ENCODE peak calls at places on chromosomes 4 and X, in eight cellular contexts. One of them, this sample, is unnamed.

GRCh38 chrX:6432211-6432610 is 102.7 kb downstream of the VCX3A start:
- DNase-seq in pancreas: no peak
- DNase-seq in NK-92 treated with Interleukin-12 subunit alpha and Interleukin-12 subunit beta, amount 100 ng/mL, for 24 hours: no peak
- DNase-seq in stimulated activated CD4-positive, alpha-beta T cell treated with anti-CD3 and anti-CD28 coated beads, Interleukin-1b, Interleukin-23, amount 100 ng/mL, for 24 hours: no peak
- DNase-seq in adipocyte: no peak
- DNase-seq in amniotic epithelial cell: no peak
- DNase-seq in T47D: no peak
- DNase-seq in immature natural killer cell: no peak
- DNase-seq in this sample: no peak

GRCh38 chrX:21943460-21944135 is 3.1 kb downstream of the SMS start:
- DNase-seq in NK-92 treated with Interleukin-12 subunit alpha and Interleukin-12 subunit beta, amount 100 ng/mL, for 24 hours: no peak
- DNase-seq in T47D: no peak
- DNase-seq in stimulated activated CD4-positive, alpha-beta T cell treated with anti-CD3 and anti-CD28 coated beads, Interleukin-1b, Interleukin-23, amount 100 ng/mL, for 24 hours: no peak
- DNase-seq in adipocyte: peak
- DNase-seq in pancreas: no peak
- DNase-seq in immature natural killer cell: no peak
- DNase-seq in amniotic epithelial cell: peak
- DNase-seq in this sample: no peak

GRCh38 chr4:121096629-121097028 is 24.3 kb upstream of the NDNF start:
- DNase-seq in adipocyte: peak
- DNase-seq in pancreas: no peak
- DNase-seq in NK-92 treated with Interleukin-12 subunit alpha and Interleukin-12 subunit beta, amount 100 ng/mL, for 24 hours: no peak
- DNase-seq in T47D: no peak
- DNase-seq in stimulated activated CD4-positive, alpha-beta T cell treated with anti-CD3 and anti-CD28 coated beads, Interleukin-1b, Interleukin-23, amount 100 ng/mL, for 24 hours: no peak
- DNase-seq in amniotic epithelial cell: peak
- DNase-seq in immature natural killer cell: no peak
- DNase-seq in this sample: peak

GRCh38 chr4:38177035-38177791 is 217.0 kb downstream of the PTTG2 start:
- DNase-seq in amniotic epithelial cell: peak
- DNase-seq in immature natural killer cell: peak
- DNase-seq in pancreas: peak
- DNase-seq in adipocyte: no peak
- DNase-seq in T47D: no peak
- DNase-seq in NK-92 treated with Interleukin-12 subunit alpha and Interleukin-12 subunit beta, amount 100 ng/mL, for 24 hours: no peak
- DNase-seq in stimulated activated CD4-positive, alpha-beta T cell treated with anti-CD3 and anti-CD28 coated beads, Interleukin-1b, Interleukin-23, amount 100 ng/mL, for 24 hours: no peak
- DNase-seq in this sample: peak

GRCh38 chr4:156931267-156931666 is 40.3 kb downstream of the PDGFC start:
- DNase-seq in NK-92 treated with Interleukin-12 subunit alpha and Interleukin-12 subunit beta, amount 100 ng/mL, for 24 hours: no peak
- DNase-seq in amniotic epithelial cell: peak
- DNase-seq in adipocyte: peak
- DNase-seq in stimulated activated CD4-positive, alpha-beta T cell treated with anti-CD3 and anti-CD28 coated beads, Interleukin-1b, Interleukin-23, amount 100 ng/mL, for 24 hours: no peak
- DNase-seq in T47D: no peak
- DNase-seq in pancreas: peak
- DNase-seq in immature natural killer cell: no peak
- DNase-seq in this sample: no peak

GRCh38 chr4:47855350-47855749 is 17.5 kb upstream of the CORIN start:
- DNase-seq in T47D: no peak
- DNase-seq in amniotic epithelial cell: peak
- DNase-seq in immature natural killer cell: no peak
- DNase-seq in stimulated activated CD4-positive, alpha-beta T cell treated with anti-CD3 and anti-CD28 coated beads, Interleukin-1b, Interleukin-23, amount 100 ng/mL, for 24 hours: no peak
- DNase-seq in NK-92 treated with Interleukin-12 subunit alpha and Interleukin-12 subunit beta, amount 100 ng/mL, for 24 hours: no peak
- DNase-seq in pancreas: no peak
- DNase-seq in adipocyte: no peak
- DNase-seq in this sample: no peak

GRCh38 chr4:110183643-110184042 is 14.8 kb downstream of the ELOVL6 start:
- DNase-seq in pancreas: no peak
- DNase-seq in T47D: no peak
- DNase-seq in stimulated activated CD4-positive, alpha-beta T cell treated with anti-CD3 and anti-CD28 coated beads, Interleukin-1b, Interleukin-23, amount 100 ng/mL, for 24 hours: no peak
- DNase-seq in immature natural killer cell: no peak
- DNase-seq in NK-92 treated with Interleukin-12 subunit alpha and Interleukin-12 subunit beta, amount 100 ng/mL, for 24 hours: no peak
- DNase-seq in amniotic epithelial cell: no peak
- DNase-seq in adipocyte: no peak
- DNase-seq in this sample: no peak

GRCh38 chr4:67684839-67685531 is 16.0 kb downstream of the UBA6 start:
- DNase-seq in immature natural killer cell: no peak
- DNase-seq in stimulated activated CD4-positive, alpha-beta T cell treated with anti-CD3 and anti-CD28 coated beads, Interleukin-1b, Interleukin-23, amount 100 ng/mL, for 24 hours: no peak
- DNase-seq in pancreas: no peak
- DNase-seq in amniotic epithelial cell: no peak
- DNase-seq in T47D: no peak
- DNase-seq in NK-92 treated with Interleukin-12 subunit alpha and Interleukin-12 subunit beta, amount 100 ng/mL, for 24 hours: no peak
- DNase-seq in adipocyte: peak
- DNase-seq in this sample: peak

GRCh38 chrX:47927212-47927611 is 76.6 kb downstream of the ZNF182 start:
- DNase-seq in T47D: no peak
- DNase-seq in amniotic epithelial cell: no peak
- DNase-seq in immature natural killer cell: no peak
- DNase-seq in adipocyte: no peak
- DNase-seq in pancreas: no peak
- DNase-seq in stimulated activated CD4-positive, alpha-beta T cell treated with anti-CD3 and anti-CD28 coated beads, Interleukin-1b, Interleukin-23, amount 100 ng/mL, for 24 hours: no peak
- DNase-seq in NK-92 treated with Interleukin-12 subunit alpha and Interleukin-12 subunit beta, amount 100 ng/mL, for 24 hours: no peak
- DNase-seq in this sample: no peak

GRCh38 chrX:39931554-39932282 is 166.0 kb downstream of the BCOR start:
- DNase-seq in adipocyte: peak
- DNase-seq in T47D: no peak
- DNase-seq in amniotic epithelial cell: peak
- DNase-seq in NK-92 treated with Interleukin-12 subunit alpha and Interleukin-12 subunit beta, amount 100 ng/mL, for 24 hours: no peak
- DNase-seq in immature natural killer cell: no peak
- DNase-seq in pancreas: no peak
- DNase-seq in stimulated activated CD4-positive, alpha-beta T cell treated with anti-CD3 and anti-CD28 coated beads, Interleukin-1b, Interleukin-23, amount 100 ng/mL, for 24 hours: no peak
- DNase-seq in this sample: no peak

GRCh38 chr4:173301518-173302201 is 32.5 kb downstream of the HMGB2 start:
- DNase-seq in stimulated activated CD4-positive, alpha-beta T cell treated with anti-CD3 and anti-CD28 coated beads, Interleukin-1b, Interleukin-23, amount 100 ng/mL, for 24 hours: no peak
- DNase-seq in T47D: no peak
- DNase-seq in pancreas: no peak
- DNase-seq in immature natural killer cell: peak
- DNase-seq in amniotic epithelial cell: peak
- DNase-seq in adipocyte: peak
- DNase-seq in NK-92 treated with Interleukin-12 subunit alpha and Interleukin-12 subunit beta, amount 100 ng/mL, for 24 hours: no peak
- DNase-seq in this sample: peak

GRCh38 chrX:72003811-72004750 is 93.4 kb downstream of the NHSL2 start:
- DNase-seq in immature natural killer cell: no peak
- DNase-seq in stimulated activated CD4-positive, alpha-beta T cell treated with anti-CD3 and anti-CD28 coated beads, Interleukin-1b, Interleukin-23, amount 100 ng/mL, for 24 hours: no peak
- DNase-seq in pancreas: peak
- DNase-seq in amniotic epithelial cell: peak
- DNase-seq in T47D: no peak
- DNase-seq in adipocyte: peak
- DNase-seq in NK-92 treated with Interleukin-12 subunit alpha and Interleukin-12 subunit beta, amount 100 ng/mL, for 24 hours: no peak
- DNase-seq in this sample: no peak

GRCh38 chrX:40096395-40097091 is 1.2 kb downstream of the BCOR start:
- DNase-seq in pancreas: peak
- DNase-seq in adipocyte: peak
- DNase-seq in NK-92 treated with Interleukin-12 subunit alpha and Interleukin-12 subunit beta, amount 100 ng/mL, for 24 hours: peak
- DNase-seq in T47D: no peak
- DNase-seq in immature natural killer cell: peak
- DNase-seq in stimulated activated CD4-positive, alpha-beta T cell treated with anti-CD3 and anti-CD28 coated beads, Interleukin-1b, Interleukin-23, amount 100 ng/mL, for 24 hours: no peak
- DNase-seq in amniotic epithelial cell: no peak
- DNase-seq in this sample: peak

GRCh38 chr4:138307319-138307718 is 65.2 kb upstream of the SLC7A11 start:
- DNase-seq in T47D: no peak
- DNase-seq in pancreas: peak
- DNase-seq in immature natural killer cell: no peak
- DNase-seq in stimulated activated CD4-positive, alpha-beta T cell treated with anti-CD3 and anti-CD28 coated beads, Interleukin-1b, Interleukin-23, amount 100 ng/mL, for 24 hours: no peak
- DNase-seq in amniotic epithelial cell: no peak
- DNase-seq in adipocyte: no peak
- DNase-seq in NK-92 treated with Interleukin-12 subunit alpha and Interleukin-12 subunit beta, amount 100 ng/mL, for 24 hours: no peak
- DNase-seq in this sample: no peak

GRCh38 chrX:136353519-136354095 is 52.8 kb downstream of the ADGRG4 start:
- DNase-seq in NK-92 treated with Interleukin-12 subunit alpha and Interleukin-12 subunit beta, amount 100 ng/mL, for 24 hours: no peak
- DNase-seq in pancreas: no peak
- DNase-seq in adipocyte: no peak
- DNase-seq in T47D: no peak
- DNase-seq in amniotic epithelial cell: no peak
- DNase-seq in stimulated activated CD4-positive, alpha-beta T cell treated with anti-CD3 and anti-CD28 coated beads, Interleukin-1b, Interleukin-23, amount 100 ng/mL, for 24 hours: no peak
- DNase-seq in immature natural killer cell: no peak
- DNase-seq in this sample: no peak

GRCh38 chr4:185794637-185795036 is 17.4 kb downstream of the SORBS2 start:
- DNase-seq in stimulated activated CD4-positive, alpha-beta T cell treated with anti-CD3 and anti-CD28 coated beads, Interleukin-1b, Interleukin-23, amount 100 ng/mL, for 24 hours: no peak
- DNase-seq in NK-92 treated with Interleukin-12 subunit alpha and Interleukin-12 subunit beta, amount 100 ng/mL, for 24 hours: no peak
- DNase-seq in immature natural killer cell: no peak
- DNase-seq in adipocyte: no peak
- DNase-seq in T47D: no peak
- DNase-seq in amniotic epithelial cell: no peak
- DNase-seq in pancreas: no peak
- DNase-seq in this sample: no peak